ENCODE peak calls at places on chromosomes 12 and 14, in six cellular contexts. D is Caco-2, E is lower leg skin, M is A549, Y is SK-N-SH, L is tibial nerve. S is an unnamed sample.

GRCh38 chr14:55802986-55803431 is 223.0 kb downstream of the KTN1 start:
- DNase-seq in M (peak; percentile 54), D (no peak), L (no peak), Y (no peak), E (no peak), S (no peak)

GRCh38 chr12:98767248-98767647 is 122.2 kb downstream of the APAF1 start:
- DNase-seq in D (no peak), L (no peak), Y (no peak), E (no peak), M (no peak), S (no peak)

GRCh38 chr12:89825591-89826449 is 117.2 kb upstream of the ATP2B1 start:
- DNase-seq in M (peak; percentile 64), D (no peak), L (no peak), Y (peak; percentile 8), E (no peak), S (no peak)

GRCh38 chr14:62497708-62498107 is 547.5 kb downstream of the KCNH5 start:
- DNase-seq in Y (no peak), L (no peak), D (no peak), M (no peak), E (no peak), S (no peak)

GRCh38 chr14:54777395-54777794 is 125.2 kb downstream of the GCH1 start:
- DNase-seq in E (no peak), Y (no peak), D (no peak), L (no peak), M (no peak), S (no peak)

GRCh38 chr14:50122291-50122690 is 5.9 kb upstream of the VCPKMT start:
- DNase-seq in Y (no peak), D (no peak), M (no peak), E (no peak), L (no peak), S (no peak)

GRCh38 chr12:125129592-125130255 is 64.5 kb downstream of the AACS start:
- DNase-seq in D (no peak), M (no peak), Y (peak; percentile 68), L (no peak), E (no peak), S (no peak)

GRCh38 chr12:46965880-46966279 is 113.5 kb upstream of the PCED1B start:
- DNase-seq in E (no peak), Y (no peak), L (no peak), M (no peak), D (no peak), S (no peak)

GRCh38 chr12:128077211-128077916 is 189.6 kb upstream of the TMEM132C start:
- DNase-seq in L (no peak), M (no peak), D (no peak), E (no peak), Y (no peak), S (no peak)

GRCh38 chr12:92503029-92503931 is 199.5 kb upstream of the PLEKHG7 start:
- DNase-seq in Y (no peak), D (no peak), E (no peak), L (no peak), M (no peak), S (peak; percentile 46)

GRCh38 chr12:96516472-96517417 is 27.4 kb downstream of the CFAP54 start:
- DNase-seq in L (peak; percentile 68), E (peak; percentile 72), M (peak; percentile 56), D (peak; percentile 65), Y (peak; percentile 45), S (peak; percentile 66)

GRCh38 chr14:22838631-22839041 is 2.3 kb downstream of the MMP14 start:
- DNase-seq in E (no peak), D (no peak), Y (no peak), L (no peak), M (no peak), S (no peak)

GRCh38 chr14:100079606-100080005 is 14.4 kb downstream of the EVL start:
- DNase-seq in L (no peak), E (no peak), M (no peak), D (no peak), Y (no peak), S (no peak)

DNA sequence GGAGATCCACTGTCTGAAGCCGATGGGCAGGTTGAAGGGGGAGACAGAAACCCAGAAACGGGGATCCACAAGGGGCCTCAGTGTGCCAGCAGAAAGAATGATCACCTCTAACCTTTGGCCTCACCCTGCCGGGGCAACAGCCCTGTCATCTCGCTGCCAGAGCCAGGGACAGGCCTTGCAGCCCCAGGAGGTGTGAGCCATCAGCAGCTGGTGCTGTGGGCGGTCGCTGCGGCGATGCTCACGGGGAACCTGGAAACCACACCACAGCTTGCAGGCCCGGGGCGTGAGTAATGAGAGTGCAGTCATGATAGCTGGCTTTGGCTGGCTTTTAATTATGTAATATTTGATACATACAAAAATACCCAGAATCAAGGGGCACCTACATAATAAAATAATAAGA is 4.7 kb upstream of the TTC7B start:
- DNase-seq in E (no peak), D (no peak), M (no peak), Y (no peak), L (no peak), S (peak; percentile 46)
- TF ChIP-seq CTCF in E (no peak), D (no peak), M (no peak), Y (no peak), L (no peak), S (no peak)

GRCh38 chr14:64760146-64760755 is 56.0 kb downstream of the PLEKHG3 start:
- DNase-seq in M (peak; percentile 91), D (peak; percentile 69), E (no peak), L (no peak), Y (peak; percentile 71), S (peak; percentile 76)
- TF ChIP-seq CTCF in M (peak; percentile 64), D (peak; percentile 65), E (no peak), L (peak; percentile 22), Y (peak; percentile 73), S (peak; percentile 61)

GRCh38 chr12:102543931-102544485 is 63.6 kb upstream of the IGF1 start:
- DNase-seq in D (no peak), Y (no peak), E (no peak), L (no peak), M (no peak), S (no peak)

GRCh38 chr12:102542816-102543448 is 62.6 kb upstream of the IGF1 start:
- DNase-seq in E (no peak), Y (no peak), M (no peak), L (no peak), D (no peak), S (no peak)

GRCh38 chr12:102540856-102541385 is 60.6 kb upstream of the IGF1 start:
- DNase-seq in E (no peak), Y (no peak), M (no peak), D (no peak), L (no peak), S (no peak)

GRCh38 chr12:102539651-102540553 is 59.5 kb upstream of the IGF1 start:
- DNase-seq in L (no peak), M (peak; percentile 74), D (peak; percentile 71), Y (no peak), E (no peak), S (no peak)

DNA sequence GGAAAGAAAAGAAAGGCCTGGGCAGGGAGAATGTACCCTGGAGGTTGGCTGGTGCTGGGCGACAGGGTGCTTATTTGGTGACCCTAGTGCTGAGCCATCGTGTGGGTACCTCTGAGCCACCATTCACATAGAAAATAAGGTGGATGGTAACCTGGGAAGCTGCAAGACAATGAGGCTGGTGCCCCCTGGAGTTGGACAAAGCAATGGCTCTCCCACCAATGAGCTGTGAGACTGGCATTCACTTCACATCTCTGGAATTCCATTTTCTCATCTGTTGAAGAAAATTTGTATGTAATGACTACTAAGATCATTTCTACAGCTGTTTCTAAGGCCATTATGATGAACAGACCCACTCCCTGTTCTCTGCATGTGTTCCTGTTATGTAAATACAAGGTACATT is 63.1 kb upstream of the IGF1 start:
- DNase-seq in M (no peak), E (no peak), Y (no peak), L (no peak), D (no peak), S (no peak)
- TF ChIP-seq CTCF in M (no peak), E (no peak), Y (peak; percentile 55), L (no peak), D (no peak), S (no peak)

DNA sequence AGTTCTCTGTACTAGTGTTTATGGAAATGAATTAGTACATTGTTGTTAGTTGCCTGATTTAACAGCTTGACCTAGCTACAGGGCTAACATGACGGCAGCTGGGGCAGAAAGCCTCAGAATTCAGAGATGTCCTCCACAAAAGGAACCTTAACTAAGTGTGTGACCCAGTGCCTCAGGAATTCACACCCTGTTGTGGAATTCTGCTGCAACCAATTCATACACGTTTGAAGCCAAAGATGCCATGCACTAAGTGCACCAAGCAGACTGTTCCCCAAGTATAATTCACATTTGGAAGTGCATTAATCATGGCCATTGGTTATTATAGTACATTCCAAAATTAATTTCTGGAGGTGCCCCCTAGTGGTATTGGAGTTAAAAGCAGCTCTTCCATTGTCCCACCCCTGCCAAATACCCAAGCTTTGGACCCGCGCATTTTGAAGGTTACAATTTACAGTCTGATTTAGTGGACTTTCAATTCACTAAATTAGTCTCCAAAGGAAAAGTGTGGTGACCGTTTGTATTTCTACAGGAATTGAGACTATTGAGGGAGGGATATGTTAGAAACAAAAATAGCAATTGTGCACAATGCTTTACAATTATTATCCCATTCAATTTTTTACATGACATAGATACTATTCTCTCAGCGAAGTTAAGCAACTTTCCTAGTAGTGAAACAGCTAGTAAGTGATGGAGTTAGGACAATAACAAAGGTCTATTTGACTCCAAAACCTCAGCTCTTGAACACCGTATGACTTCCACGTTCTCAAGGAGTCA is 85.9 kb downstream of the PAX9 start:
- DNase-seq in Y (peak; percentile 5), L (no peak), E (no peak), M (peak; percentile 32), D (peak; percentile 16), S (no peak)
- TF ChIP-seq CTCF in Y (peak; percentile 55), L (no peak), E (no peak), M (peak; percentile 57), D (peak; percentile 67), S (peak; percentile 16)

DNA sequence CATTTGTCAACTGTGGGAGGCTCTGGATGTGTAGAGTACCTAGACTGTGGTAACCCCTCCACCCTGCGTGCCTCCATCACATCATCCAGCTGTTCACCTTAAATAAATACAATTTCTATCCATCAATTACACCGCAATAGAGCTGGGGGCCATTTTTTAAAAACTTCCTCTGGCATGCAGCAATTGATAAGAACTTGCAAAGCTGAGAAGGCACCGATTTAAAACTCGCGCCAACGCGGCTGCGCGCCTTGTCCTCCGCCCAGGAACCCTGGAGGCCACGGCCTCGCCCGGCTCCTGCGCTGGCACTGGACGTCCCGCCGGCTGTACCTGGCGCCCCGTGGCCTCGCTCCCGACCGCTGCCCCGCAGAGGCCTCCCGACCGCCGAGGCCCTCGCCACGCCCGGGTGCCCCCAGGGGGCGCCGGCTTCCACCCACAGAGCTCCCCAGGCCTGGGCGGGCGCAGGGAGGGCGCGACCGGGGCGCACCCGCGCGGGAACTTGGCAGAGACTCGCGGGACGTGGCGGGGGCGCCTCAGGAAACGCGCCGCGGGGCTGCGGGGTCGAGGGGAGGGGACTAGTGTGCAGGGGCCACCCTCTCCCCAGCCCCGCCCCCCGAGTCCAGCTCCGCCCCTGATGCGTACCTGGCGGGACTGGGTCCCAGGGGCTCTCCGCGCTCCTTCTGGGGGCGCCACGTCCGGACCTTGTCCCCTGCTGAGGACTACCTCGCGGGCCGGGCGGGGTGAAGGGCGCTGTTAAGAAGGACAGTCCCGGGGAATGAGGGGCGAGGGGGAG is 65.6 kb downstream of the TNFAIP2 start:
- DNase-seq in L (no peak), Y (peak; percentile 64), E (no peak), D (no peak), M (no peak), S (no peak)
- TF ChIP-seq CTCF in L (no peak), Y (peak; percentile 20), E (no peak), D (no peak), M (peak; percentile 46), S (no peak)